ENCODE peak calls at places on chromosomes 2 and 18, in five cellular contexts. P is psoas muscle, I is osteocyte, D is sigmoid colon, M is T-helper 2 cell. V is an unnamed sample.

GRCh38 chr2:112674229-112674628 is 28.5 kb downstream of the SLC20A1 start:
- DNase-seq in P (peak), I (no peak), D (peak), M (no peak), V (no peak)

GRCh38 chr2:119352357-119352756 is 14.3 kb downstream of the C2orf76 start:
- DNase-seq in P (no peak), I (no peak), D (no peak), M (no peak), V (peak)

GRCh38 chr18:2442726-2443275 is 128.5 kb downstream of the METTL4 start:
- DNase-seq in P (no peak), I (no peak), D (no peak), M (no peak), V (peak)

GRCh38 chr2:193506035-193506434 is 1311.3 kb upstream of the TMEFF2 start:
- DNase-seq in P (no peak), I (no peak), D (no peak), M (no peak), V (no peak)

GRCh38 chr2:216015722-216016464 is 2.5 kb upstream of the MREG start:
- DNase-seq in P (no peak), I (no peak), D (no peak), M (peak), V (no peak)

GRCh38 chr2:88843651-88844050 is 152.2 kb downstream of the RPIA start:
- DNase-seq in P (no peak), I (no peak), D (no peak), M (no peak), V (no peak)

GRCh38 chr2:86650188-86650587 is 26.5 kb upstream of the RNF103 start:
- DNase-seq in P (no peak), I (no peak), D (no peak), M (no peak), V (no peak)

GRCh38 chr2:15703365-15703869 is 111.7 kb downstream of the DDX1 start:
- DNase-seq in P (no peak), I (no peak), D (no peak), M (no peak), V (no peak)

GRCh38 chr2:241620419-241620769 is 16.6 kb downstream of the THAP4 start:
- DNase-seq in P (no peak), I (no peak), D (no peak), M (no peak), V (peak)

GRCh38 chr2:150182564-150183249 is 304.8 kb downstream of the RND3 start:
- DNase-seq in P (no peak), I (no peak), D (no peak), M (no peak), V (no peak)

GRCh38 chr2:23238011-23238657 is 146.8 kb upstream of the KLHL29 start:
- DNase-seq in P (no peak), I (no peak), D (no peak), M (no peak), V (no peak)

GRCh38 chr18:75252136-75252535 is 41.5 kb downstream of the TSHZ1 start:
- DNase-seq in P (no peak), I (no peak), D (no peak), M (no peak), V (no peak)

GRCh38 chr2:172196768-172197322 is 94.1 kb upstream of the DLX2 start:
- DNase-seq in P (no peak), I (no peak), D (no peak), M (peak), V (peak)

GRCh38 chr2:157572725-157573124 is 55.9 kb downstream of the ACVR1C start:
- DNase-seq in P (no peak), I (no peak), D (no peak), M (no peak), V (peak)

GRCh38 chr18:58887613-58887963 is 22.9 kb downstream of the ZNF532 start:
- DNase-seq in P (peak), I (no peak), D (peak), M (no peak), V (peak)

GRCh38 chr2:20113986-20114938 is 62.8 kb upstream of the LAPTM4A start:
- DNase-seq in P (no peak), I (no peak), D (no peak), M (no peak), V (peak)

GRCh38 chr2:209097168-209097567 is 326.7 kb upstream of the MAP2 start:
- DNase-seq in P (no peak), I (no peak), D (no peak), M (no peak), V (no peak)

GRCh38 chr2:96321230-96322103 is 3.6 kb upstream of the ITPRIPL1 start:
- DNase-seq in P (peak), I (no peak), D (no peak), M (peak), V (no peak)

GRCh38 chr18:24518596-24518995 is 58.2 kb downstream of the HRH4 start:
- DNase-seq in P (no peak), I (peak), D (no peak), M (no peak), V (no peak)

GRCh38 chr2:186554850-186555785 is 34.7 kb upstream of the ITGAV start:
- DNase-seq in P (no peak), I (no peak), D (no peak), M (no peak), V (peak)

GRCh38 chr2:25528173-25528572 is 145.2 kb downstream of the DTNB start:
- DNase-seq in P (no peak), I (no peak), D (no peak), M (no peak), V (peak)

GRCh38 chr2:25672500-25673169 is 742 bp downstream of the DTNB start:
- DNase-seq in P (peak), I (no peak), D (peak), M (peak), V (peak)

GRCh38 chr2:148303166-148303565 is 282.3 kb downstream of the MBD5 start:
- DNase-seq in P (no peak), I (no peak), D (no peak), M (no peak), V (no peak)

GRCh38 chr2:168180483-168180882 is 66.9 kb downstream of the STK39 start:
- DNase-seq in P (no peak), I (no peak), D (no peak), M (no peak), V (no peak)

GRCh38 chr2:241272298-241272721 is 43.2 kb downstream of the HDLBP start:
- DNase-seq in P (peak), I (no peak), D (peak), M (no peak), V (no peak)

GRCh38 chr2:191297031-191297430 is 51.8 kb downstream of the MYO1B start:
- DNase-seq in P (no peak), I (no peak), D (no peak), M (no peak), V (no peak)

GRCh38 chr2:65501074-65501473 is 68.7 kb upstream of the SPRED2 start:
- DNase-seq in P (no peak), I (no peak), D (no peak), M (no peak), V (no peak)

GRCh38 chr18:63994783-63995399 is 25.0 kb downstream of the SERPINB8 start:
- DNase-seq in P (no peak), I (peak), D (peak), M (no peak), V (peak)

V was measured in epithelial cell of esophagus.